ENCODE peak calls at places on chromosomes 13 and 19, in ten cellular contexts. One of them, this sample, is unnamed.
A peak's percentile ranks its signal among the peaks of the same experiment; 100 is the strongest.

GRCh38 chr19:45455707-45456499 is 11.9 kb upstream of the FOSB start:
- DNase-seq in bronchial epithelial cell: peak; percentile 97
- DNase-seq in thoracic aorta: peak; percentile 92
- DNase-seq in heart left ventricle: peak; percentile 89
- DNase-seq in A549: peak; percentile 98
- DNase-seq in AG09309: peak; percentile 96
- DNase-seq in HFF-Myc: no peak
- DNase-seq in tibial artery: peak; percentile 92
- DNase-seq in upper lobe of left lung: peak; percentile 97
- DNase-seq in psoas muscle: peak; percentile 97
- DNase-seq in this sample: peak; percentile 98

GRCh38 chr13:79380943-79381445 is 25.1 kb downstream of the RBM26 start:
- DNase-seq in psoas muscle: no peak
- DNase-seq in thoracic aorta: no peak
- DNase-seq in bronchial epithelial cell: no peak
- DNase-seq in A549: no peak
- DNase-seq in AG09309: no peak
- DNase-seq in HFF-Myc: no peak
- DNase-seq in tibial artery: no peak
- DNase-seq in upper lobe of left lung: no peak
- DNase-seq in heart left ventricle: no peak
- DNase-seq in this sample: no peak

GRCh38 chr13:23570099-23570926 is at the start of gene TNFRSF19:
- DNase-seq in upper lobe of left lung: no peak
- DNase-seq in heart left ventricle: peak; percentile 65
- DNase-seq in A549: no peak
- DNase-seq in bronchial epithelial cell: peak; percentile 41
- DNase-seq in psoas muscle: no peak
- DNase-seq in AG09309: peak; percentile 21
- DNase-seq in HFF-Myc: peak; percentile 54
- DNase-seq in thoracic aorta: no peak
- DNase-seq in tibial artery: no peak
- DNase-seq in this sample: no peak

GRCh38 chr19:1855828-1856255 is 7.5 kb downstream of the KLF16 start:
- DNase-seq in heart left ventricle: no peak
- DNase-seq in tibial artery: no peak
- DNase-seq in thoracic aorta: no peak
- DNase-seq in psoas muscle: no peak
- DNase-seq in A549: no peak
- DNase-seq in bronchial epithelial cell: no peak
- DNase-seq in upper lobe of left lung: no peak
- DNase-seq in HFF-Myc: no peak
- DNase-seq in AG09309: no peak
- DNase-seq in this sample: no peak

GRCh38 chr19:2255982-2256685 is at the start of gene JSRP1:
- DNase-seq in psoas muscle: peak; percentile 98
- DNase-seq in tibial artery: no peak
- DNase-seq in AG09309: no peak
- DNase-seq in HFF-Myc: no peak
- DNase-seq in A549: no peak
- DNase-seq in thoracic aorta: no peak
- DNase-seq in upper lobe of left lung: no peak
- DNase-seq in bronchial epithelial cell: no peak
- DNase-seq in heart left ventricle: no peak
- DNase-seq in this sample: no peak

GRCh38 chr13:34103854-34104253 is 285.9 kb downstream of the RFC3 start:
- DNase-seq in HFF-Myc: no peak
- DNase-seq in tibial artery: no peak
- DNase-seq in A549: no peak
- DNase-seq in thoracic aorta: no peak
- DNase-seq in bronchial epithelial cell: no peak
- DNase-seq in AG09309: no peak
- DNase-seq in upper lobe of left lung: no peak
- DNase-seq in heart left ventricle: no peak
- DNase-seq in psoas muscle: no peak
- DNase-seq in this sample: no peak

GRCh38 chr13:57739791-57740190 is 108.2 kb downstream of the PCDH17 start:
- DNase-seq in HFF-Myc: no peak
- DNase-seq in thoracic aorta: no peak
- DNase-seq in upper lobe of left lung: no peak
- DNase-seq in A549: no peak
- DNase-seq in tibial artery: no peak
- DNase-seq in bronchial epithelial cell: no peak
- DNase-seq in psoas muscle: no peak
- DNase-seq in heart left ventricle: no peak
- DNase-seq in AG09309: no peak
- DNase-seq in this sample: no peak

GRCh38 chr19:18239303-18239702 is 13.1 kb upstream of the PDE4C start:
- DNase-seq in tibial artery: no peak
- DNase-seq in bronchial epithelial cell: no peak
- DNase-seq in upper lobe of left lung: no peak
- DNase-seq in thoracic aorta: no peak
- DNase-seq in HFF-Myc: no peak
- DNase-seq in psoas muscle: no peak
- DNase-seq in heart left ventricle: no peak
- DNase-seq in A549: no peak
- DNase-seq in AG09309: no peak
- DNase-seq in this sample: no peak

GRCh38 chr19:21143846-21144245 is 2.0 kb downstream of the ZNF431 start:
- DNase-seq in thoracic aorta: no peak
- DNase-seq in bronchial epithelial cell: peak; percentile 94
- DNase-seq in psoas muscle: no peak
- DNase-seq in A549: no peak
- DNase-seq in heart left ventricle: no peak
- DNase-seq in upper lobe of left lung: no peak
- DNase-seq in tibial artery: no peak
- DNase-seq in HFF-Myc: no peak
- DNase-seq in AG09309: no peak
- DNase-seq in this sample: no peak

GRCh38 chr13:75076476-75076875 is 405.5 kb downstream of the TBC1D4 start:
- DNase-seq in psoas muscle: no peak
- DNase-seq in upper lobe of left lung: no peak
- DNase-seq in AG09309: no peak
- DNase-seq in HFF-Myc: no peak
- DNase-seq in A549: no peak
- DNase-seq in heart left ventricle: no peak
- DNase-seq in thoracic aorta: no peak
- DNase-seq in tibial artery: no peak
- DNase-seq in bronchial epithelial cell: no peak
- DNase-seq in this sample: no peak

GRCh38 chr19:5339470-5339949 is 1.1 kb downstream of the PTPRS start:
- DNase-seq in heart left ventricle: no peak
- DNase-seq in bronchial epithelial cell: no peak
- DNase-seq in HFF-Myc: no peak
- DNase-seq in AG09309: no peak
- DNase-seq in upper lobe of left lung: no peak
- DNase-seq in A549: no peak
- DNase-seq in psoas muscle: no peak
- DNase-seq in thoracic aorta: no peak
- DNase-seq in tibial artery: no peak
- DNase-seq in this sample: no peak

GRCh38 chr19:5338661-5339469 is 1.7 kb downstream of the PTPRS start:
- DNase-seq in thoracic aorta: no peak
- DNase-seq in upper lobe of left lung: no peak
- DNase-seq in tibial artery: no peak
- DNase-seq in AG09309: no peak
- DNase-seq in HFF-Myc: no peak
- DNase-seq in heart left ventricle: no peak
- DNase-seq in A549: no peak
- DNase-seq in bronchial epithelial cell: no peak
- DNase-seq in psoas muscle: no peak
- DNase-seq in this sample: no peak

GRCh38 chr19:5341448-5341820 is 822 bp upstream of the PTPRS start:
- DNase-seq in upper lobe of left lung: no peak
- DNase-seq in bronchial epithelial cell: no peak
- DNase-seq in AG09309: no peak
- DNase-seq in heart left ventricle: no peak
- DNase-seq in thoracic aorta: no peak
- DNase-seq in HFF-Myc: no peak
- DNase-seq in tibial artery: no peak
- DNase-seq in psoas muscle: no peak
- DNase-seq in A549: no peak
- DNase-seq in this sample: no peak

GRCh38 chr19:5340637-5341447 is at the start of gene PTPRS:
- DNase-seq in A549: peak; percentile 75
- DNase-seq in upper lobe of left lung: peak; percentile 35
- DNase-seq in HFF-Myc: no peak
- DNase-seq in bronchial epithelial cell: peak; percentile 18
- DNase-seq in heart left ventricle: peak; percentile 83
- DNase-seq in psoas muscle: peak; percentile 86
- DNase-seq in AG09309: no peak
- DNase-seq in thoracic aorta: no peak
- DNase-seq in tibial artery: peak; percentile 32
- DNase-seq in this sample: no peak

DNA sequence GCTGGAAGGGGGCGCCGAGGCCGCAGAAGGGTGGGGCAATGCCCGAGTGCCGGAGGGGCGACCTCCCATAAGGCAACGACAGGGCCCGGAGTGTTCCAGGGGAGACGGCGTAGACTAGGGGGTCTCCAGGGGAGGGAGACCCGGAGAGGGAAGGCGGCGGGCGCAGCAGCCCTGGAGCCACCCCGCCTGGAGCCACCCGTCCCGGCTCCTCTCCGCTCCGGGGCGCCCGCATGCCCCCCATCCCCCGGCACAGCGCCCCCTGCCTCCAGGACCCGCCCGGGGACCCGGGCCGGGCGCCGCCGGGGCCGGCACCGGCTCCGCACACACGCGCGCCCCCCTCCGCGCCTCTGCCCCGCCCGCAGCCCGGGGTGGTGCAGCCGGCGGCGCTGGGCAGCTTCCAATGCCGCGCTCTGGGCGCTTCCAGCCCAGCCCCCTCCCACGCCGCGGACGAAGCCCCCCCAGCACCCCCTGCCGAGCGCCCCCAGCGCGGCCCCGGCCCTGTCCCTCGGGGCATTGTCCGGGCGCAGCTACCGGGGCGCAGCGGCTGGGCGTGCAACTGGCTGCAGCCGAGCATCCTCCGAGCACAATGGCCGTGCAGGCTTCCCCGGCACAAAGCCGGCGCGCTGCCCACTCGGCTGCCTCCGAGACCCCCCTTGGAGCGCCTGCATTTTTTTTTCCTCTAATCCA is 519 bp downstream of the PTPRS start:
- DNase-seq in upper lobe of left lung: no peak
- DNase-seq in HFF-Myc: no peak
- DNase-seq in AG09309: no peak
- DNase-seq in heart left ventricle: no peak
- DNase-seq in thoracic aorta: no peak
- DNase-seq in A549: peak; percentile 46
- DNase-seq in tibial artery: no peak
- DNase-seq in psoas muscle: no peak
- DNase-seq in bronchial epithelial cell: no peak
- DNase-seq in this sample: no peak
- TF ChIP-seq CTCF in upper lobe of left lung: no peak
- TF ChIP-seq CTCF in HFF-Myc: no peak
- TF ChIP-seq CTCF in AG09309: no peak
- TF ChIP-seq CTCF in heart left ventricle: no peak
- TF ChIP-seq CTCF in thoracic aorta: no peak
- TF ChIP-seq CTCF in A549: peak; percentile 51
- TF ChIP-seq CTCF in tibial artery: no peak
- TF ChIP-seq CTCF in psoas muscle: no peak
- TF ChIP-seq CTCF in bronchial epithelial cell: no peak
- TF ChIP-seq CTCF in this sample: no peak

GRCh38 chr13:37769545-37769944 is 100.0 kb downstream of the TRPC4 start:
- DNase-seq in heart left ventricle: no peak
- DNase-seq in upper lobe of left lung: no peak
- DNase-seq in bronchial epithelial cell: no peak
- DNase-seq in tibial artery: no peak
- DNase-seq in psoas muscle: no peak
- DNase-seq in A549: no peak
- DNase-seq in thoracic aorta: no peak
- DNase-seq in AG09309: no peak
- DNase-seq in HFF-Myc: no peak
- DNase-seq in this sample: no peak

GRCh38 chr13:37769078-37769477 is 100.5 kb downstream of the TRPC4 start:
- DNase-seq in tibial artery: no peak
- DNase-seq in HFF-Myc: no peak
- DNase-seq in A549: no peak
- DNase-seq in bronchial epithelial cell: peak; percentile 13
- DNase-seq in AG09309: no peak
- DNase-seq in heart left ventricle: no peak
- DNase-seq in upper lobe of left lung: no peak
- DNase-seq in psoas muscle: no peak
- DNase-seq in thoracic aorta: no peak
- DNase-seq in this sample: no peak
- TF ChIP-seq CTCF in tibial artery: no peak
- TF ChIP-seq CTCF in HFF-Myc: no peak
- TF ChIP-seq CTCF in A549: no peak
- TF ChIP-seq CTCF in bronchial epithelial cell: no peak
- TF ChIP-seq CTCF in AG09309: no peak
- TF ChIP-seq CTCF in heart left ventricle: no peak
- TF ChIP-seq CTCF in upper lobe of left lung: no peak
- TF ChIP-seq CTCF in psoas muscle: no peak
- TF ChIP-seq CTCF in thoracic aorta: no peak
- TF ChIP-seq CTCF in this sample: no peak

GRCh38 chr13:85266771-85267170 is 532.4 kb downstream of the SLITRK6 start:
- DNase-seq in tibial artery: no peak
- DNase-seq in heart left ventricle: no peak
- DNase-seq in AG09309: no peak
- DNase-seq in bronchial epithelial cell: no peak
- DNase-seq in thoracic aorta: no peak
- DNase-seq in HFF-Myc: no peak
- DNase-seq in A549: no peak
- DNase-seq in upper lobe of left lung: no peak
- DNase-seq in psoas muscle: no peak
- DNase-seq in this sample: no peak
- TF ChIP-seq CTCF in tibial artery: no peak
- TF ChIP-seq CTCF in heart left ventricle: no peak
- TF ChIP-seq CTCF in AG09309: no peak
- TF ChIP-seq CTCF in bronchial epithelial cell: no peak
- TF ChIP-seq CTCF in thoracic aorta: no peak
- TF ChIP-seq CTCF in HFF-Myc: no peak
- TF ChIP-seq CTCF in A549: no peak
- TF ChIP-seq CTCF in upper lobe of left lung: no peak
- TF ChIP-seq CTCF in psoas muscle: no peak
- TF ChIP-seq CTCF in this sample: no peak

DNA sequence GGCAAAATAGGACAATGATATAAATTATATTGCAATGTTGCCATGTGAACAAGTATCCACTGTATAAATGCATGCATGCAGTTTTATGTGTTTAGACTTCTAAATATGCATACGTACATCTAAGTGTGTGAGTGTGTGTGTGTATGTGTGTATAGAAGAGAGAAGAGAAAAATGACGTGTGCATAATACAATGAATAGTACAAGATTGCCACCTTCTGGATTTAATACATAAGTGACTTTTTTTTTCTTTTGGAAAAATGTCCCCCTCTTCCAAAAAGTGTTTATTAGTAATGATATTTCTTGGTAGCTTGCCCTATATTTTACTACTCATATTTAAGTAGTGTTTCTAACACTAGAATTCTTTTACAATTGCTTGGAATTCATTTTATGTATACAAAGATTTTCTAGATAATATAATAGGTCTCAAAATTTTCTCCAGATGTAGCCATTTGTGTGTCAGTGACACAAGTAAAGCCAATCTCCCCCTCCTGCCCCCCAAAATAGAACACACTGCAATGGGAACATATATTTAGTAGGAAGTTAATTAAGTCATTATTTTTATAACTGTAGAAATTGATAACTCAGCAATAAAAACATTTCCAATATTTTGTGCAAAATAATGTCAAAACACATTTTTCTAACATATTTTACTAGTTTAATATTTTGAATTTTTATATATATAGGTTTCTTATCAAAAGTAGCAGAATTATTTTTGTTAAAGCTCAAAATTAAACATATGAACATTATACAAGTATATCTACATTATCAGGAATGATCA is 783.3 kb upstream of the ATXN8OS start:
- DNase-seq in thoracic aorta: no peak
- DNase-seq in heart left ventricle: no peak
- DNase-seq in HFF-Myc: no peak
- DNase-seq in psoas muscle: no peak
- DNase-seq in A549: no peak
- DNase-seq in bronchial epithelial cell: peak; percentile 8
- DNase-seq in tibial artery: no peak
- DNase-seq in AG09309: no peak
- DNase-seq in upper lobe of left lung: no peak
- DNase-seq in this sample: no peak
- TF ChIP-seq CTCF in thoracic aorta: no peak
- TF ChIP-seq CTCF in heart left ventricle: no peak
- TF ChIP-seq CTCF in HFF-Myc: no peak
- TF ChIP-seq CTCF in psoas muscle: no peak
- TF ChIP-seq CTCF in A549: peak; percentile 53
- TF ChIP-seq CTCF in bronchial epithelial cell: no peak
- TF ChIP-seq CTCF in tibial artery: no peak
- TF ChIP-seq CTCF in AG09309: no peak
- TF ChIP-seq CTCF in upper lobe of left lung: no peak
- TF ChIP-seq CTCF in this sample: no peak

This sample was measured in CD14-positive monocyte.